ENCODE peak calls at places on chromosomes 13 and 19, in four cellular contexts. Q is PC-3, B is left ventricle myocardium inferior, A is astrocyte. D is an unnamed sample. For H3K4me1, the result is how much of the 10 kb centered on the place peaks cover.

GRCh38 chr13:98575009-98575866 is 1.7 kb downstream of the STK24 start:
- DNase-seq in Q (no peak), B (no peak), A (peak), D (no peak)

GRCh38 chr13:98976941-98977340 is 923 bp downstream of the DOCK9 start:
- DNase-seq in Q (no peak), B (no peak), A (peak), D (no peak)

GRCh38 chr19:43332058-43332922 is 21.2 kb upstream of the CD177 start:
- DNase-seq in Q (no peak), B (no peak), A (no peak), D (no peak)

GRCh38 chr13:32639502-32640105 is 53.4 kb downstream of the PDS5B start:
- DNase-seq in Q (peak), B (no peak), A (peak), D (peak)

GRCh38 chr19:12867120-12868099 is 13.8 kb downstream of the DNASE2 start:
- DNase-seq in Q (no peak), B (no peak), A (peak), D (peak)

GRCh38 chr13:113044431-113045114 is 61.0 kb upstream of the F7 start:
- DNase-seq in Q (no peak), B (no peak), A (no peak), D (no peak)

GRCh38 chr19:33421368-33421767 is 47.9 kb downstream of the CEBPG start:
- DNase-seq in Q (no peak), B (no peak), A (no peak), D (no peak)

GRCh38 chr13:79645569-79645968 is 164.6 kb downstream of the NDFIP2 start:
- DNase-seq in Q (no peak), B (no peak), A (no peak), D (no peak)

GRCh38 chr13:113816248-113816924 is 47.5 kb downstream of the GAS6 start:
- DNase-seq in Q (peak), B (no peak), A (no peak), D (no peak)

GRCh38 chr19:9881720-9882119 is 46.6 kb downstream of the PIN1 start:
- DNase-seq in Q (peak), B (no peak), A (no peak), D (peak)

GRCh38 chr13:102968572-102969228 is 97.5 kb downstream of the SLC10A2 start:
- DNase-seq in Q (no peak), B (no peak), A (no peak), D (peak)

GRCh38 chr19:48878219-48879024 is 6.2 kb downstream of the PPP1R15A start:
- DNase-seq in Q (no peak), B (no peak), A (peak), D (no peak)

GRCh38 chr19:1383014-1383310 is 745 bp upstream of the NDUFS7 start:
- DNase-seq in Q (no peak), B (no peak), A (peak), D (no peak)

GRCh38 chr13:48879854-48880253 is 95.9 kb upstream of the FNDC3A start:
- DNase-seq in Q (no peak), B (no peak), A (no peak), D (no peak)

GRCh38 chr13:113425931-113426590 is 27.2 kb downstream of the ADPRHL1 start:
- DNase-seq in Q (peak), B (no peak), A (no peak), D (no peak)

GRCh38 chr19:12715102-12715501 is 8.6 kb downstream of the TNPO2 start:
- DNase-seq in Q (no peak), B (no peak), A (no peak), D (no peak)

GRCh38 chr13:33349314-33349995 is 63.9 kb upstream of the STARD13 start:
- DNase-seq in Q (peak), B (peak), A (no peak), D (peak)

GRCh38 chr19:28472111-28472510 is 740.8 kb downstream of the UQCRFS1 start:
- DNase-seq in Q (no peak), B (no peak), A (peak), D (no peak)

GRCh38 chr13:48962281-48962680 is 13.4 kb upstream of the FNDC3A start:
- DNase-seq in Q (peak), B (no peak), A (peak), D (no peak)

GRCh38 chr13:50079278-50080157 is 64.3 kb downstream of the KCNRG start:
- DNase-seq in Q (no peak), B (no peak), A (no peak), D (no peak)

GRCh38 chr13:42814868-42815267 is 33.5 kb downstream of the FAM216B start:
- DNase-seq in Q (peak), B (no peak), A (peak), D (no peak)

DNA sequence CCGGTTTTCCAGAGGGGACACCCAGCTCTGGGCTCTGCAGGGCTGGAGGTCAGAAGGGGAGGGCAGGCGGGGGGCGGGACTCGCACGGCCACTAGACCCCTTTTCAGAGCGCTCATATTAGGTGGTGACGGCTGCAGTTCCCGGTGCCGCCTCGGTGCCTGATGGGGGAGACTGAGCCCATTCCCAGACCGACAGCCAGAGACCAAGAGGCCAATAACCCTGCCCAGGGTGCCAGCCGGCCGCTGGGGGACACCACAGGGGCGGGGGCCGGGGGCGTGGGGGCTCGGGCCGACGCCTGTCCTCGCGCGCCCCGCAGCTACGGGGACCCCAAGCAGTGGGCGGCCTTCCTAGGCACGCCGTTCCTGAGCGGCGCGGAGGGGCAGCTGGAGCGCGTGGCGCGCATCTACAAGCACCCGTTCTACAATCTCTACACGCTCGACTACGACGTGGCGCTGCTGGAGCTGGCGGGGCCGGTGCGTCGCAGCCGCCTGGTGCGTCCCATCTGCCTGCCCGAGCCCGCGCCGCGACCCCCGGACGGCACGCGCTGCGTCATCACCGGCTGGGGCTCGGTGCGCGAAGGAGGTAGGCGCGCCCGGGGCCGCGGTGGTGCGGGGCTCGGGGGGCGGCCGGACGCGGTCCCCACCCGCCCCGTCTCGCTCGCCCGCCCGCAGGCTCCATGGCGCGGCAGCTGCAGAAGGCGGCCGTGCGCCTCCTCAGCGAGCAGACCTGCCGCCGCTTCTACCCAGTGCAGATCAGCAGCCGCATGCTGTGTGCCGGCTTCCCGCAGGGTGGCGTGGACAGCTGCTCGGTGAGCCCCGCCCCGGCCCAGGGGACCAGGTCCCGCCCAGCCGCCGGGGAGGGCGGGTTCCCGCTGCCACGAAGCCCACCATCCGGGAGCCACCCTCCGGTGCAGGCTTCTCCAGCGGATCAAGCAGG is 2.4 kb downstream of the TIMM13 start:
- DNase-seq in Q (peak), B (peak), A (peak), D (no peak)
- TF ChIP-seq CTCF in Q (peak), B (peak), A (no peak), D (peak)

GRCh38 chr19:18502236-18502632 is 19.6 kb downstream of the ELL start:
- DNase-seq in Q (no peak), B (no peak), A (no peak), D (no peak)

GRCh38 chr19:18501351-18501750 is 20.5 kb downstream of the ELL start:
- DNase-seq in Q (no peak), B (no peak), A (no peak), D (no peak)

GRCh38 chr19:18500820-18501219 is 21.1 kb downstream of the ELL start:
- DNase-seq in Q (no peak), B (peak), A (no peak), D (no peak)

GRCh38 chr19:18502633-18503294 is 19.1 kb downstream of the ELL start:
- DNase-seq in Q (no peak), B (peak), A (no peak), D (peak)

GRCh38 chr19:18501832-18502231 is 20.0 kb downstream of the ELL start:
- DNase-seq in Q (no peak), B (peak), A (no peak), D (peak)
- H3K4me1 ChIP-seq in Q (under half), B (half or more), A (under half), D (half or more)

GRCh38 chr13:51257187-51257586 is 35.0 kb downstream of the FAM124A start:
- DNase-seq in Q (no peak), B (no peak), A (no peak), D (no peak)
- TF ChIP-seq CTCF in Q (peak), B (no peak), A (no peak), D (no peak)

GRCh38 chr19:5047251-5047935 is 78.5 kb downstream of the KDM4B start:
- DNase-seq in Q (no peak), B (no peak), A (no peak), D (no peak)

GRCh38 chr19:5050016-5050656 is 81.2 kb downstream of the KDM4B start:
- DNase-seq in Q (no peak), B (no peak), A (no peak), D (no peak)

GRCh38 chr19:5049561-5049960 is 80.6 kb downstream of the KDM4B start:
- DNase-seq in Q (no peak), B (no peak), A (no peak), D (no peak)

GRCh38 chr19:5048091-5048726 is 79.3 kb downstream of the KDM4B start:
- DNase-seq in Q (peak), B (peak), A (peak), D (peak)

GRCh38 chr19:5048727-5049553 is 80.0 kb downstream of the KDM4B start:
- DNase-seq in Q (peak), B (no peak), A (peak), D (peak)
- H3K4me1 ChIP-seq in Q (under half), B (half or more), A (under half), D (under half)

GRCh38 chr19:30085394-30085793 is 143.4 kb downstream of the URI1 start:
- DNase-seq in Q (no peak), B (no peak), A (no peak), D (no peak)
- TF ChIP-seq CTCF in Q (no peak), B (no peak), A (no peak), D (no peak)

DNA sequence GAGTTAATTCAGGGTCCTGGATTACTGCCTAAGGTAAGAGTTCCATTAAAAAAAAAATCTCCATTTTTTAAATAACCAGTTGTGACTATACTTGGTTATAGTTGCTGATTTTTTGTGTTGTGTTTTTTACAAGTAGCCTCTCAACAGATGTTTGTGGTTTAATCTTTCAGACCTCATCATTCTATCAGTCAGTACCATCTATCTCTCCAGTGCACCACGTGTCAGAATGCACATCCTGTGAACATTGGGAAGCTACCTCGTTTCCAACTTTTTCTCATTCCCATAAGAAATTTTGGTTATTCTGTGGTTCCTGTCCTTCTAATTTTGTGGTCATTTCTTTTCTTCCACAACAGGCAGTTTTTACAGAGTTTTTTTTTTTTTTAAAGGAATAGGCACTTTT is 39.2 kb downstream of the WDFY2 start:
- DNase-seq in Q (no peak), B (no peak), A (peak), D (no peak)
- H3K4me1 ChIP-seq in Q (under half), B (half or more), A (under half), D (under half)

D was measured in transverse colon.